ENCODE peak calls at places on chromosomes 5 and 9, in four cellular contexts. W, V, Z and K are unnamed samples.

GRCh38 chr5:162096448-162096847 is 28.9 kb downstream of the GABRG2 start:
- DNase-seq in W (no peak), V (no peak), Z (no peak), K (no peak)

GRCh38 chr9:109245300-109245897 is 75.5 kb downstream of the EPB41L4B start:
- DNase-seq in W (no peak), V (no peak), Z (no peak), K (no peak)

GRCh38 chr5:111551120-111551519 is 38.8 kb upstream of the STARD4 start:
- DNase-seq in W (no peak), V (no peak), Z (no peak), K (no peak)

GRCh38 chr9:95816716-95817115 is 58.8 kb upstream of the ERCC6L2 start:
- DNase-seq in W (no peak), V (no peak), Z (no peak), K (no peak)

GRCh38 chr9:19416143-19416542 is 7.3 kb downstream of the ACER2 start:
- DNase-seq in W (no peak), V (no peak), Z (no peak), K (no peak)

GRCh38 chr5:98187945-98188344 is 585.5 kb upstream of the RGMB start:
- DNase-seq in W (no peak), V (no peak), Z (no peak), K (no peak)

GRCh38 chr9:105930007-105930627 is 235.8 kb downstream of the TMEM38B start:
- DNase-seq in W (peak; percentile 26), V (no peak), Z (no peak), K (no peak)

GRCh38 chr9:69143291-69143690 is 30.8 kb upstream of the TJP2 start:
- DNase-seq in W (no peak), V (no peak), Z (no peak), K (no peak)

GRCh38 chr9:111400564-111400898 is 70.5 kb upstream of the OR2K2 start:
- DNase-seq in W (no peak), V (no peak), Z (no peak), K (no peak)

GRCh38 chr5:15463231-15463630 is 36.7 kb upstream of the FBXL7 start:
- DNase-seq in W (no peak), V (no peak), Z (no peak), K (no peak)

GRCh38 chr5:80282054-80282453 is 26.2 kb upstream of the SERINC5 start:
- DNase-seq in W (no peak), V (no peak), Z (no peak), K (no peak)

GRCh38 chr5:139898981-139899380 is 103.4 kb downstream of the PSD2 start:
- DNase-seq in W (no peak), V (no peak), Z (no peak), K (no peak)

GRCh38 chr5:78787763-78788162 is 139.2 kb upstream of the LHFPL2 start:
- DNase-seq in W (no peak), V (no peak), Z (no peak), K (no peak)

GRCh38 chr5:174311531-174312269 is 266.2 kb downstream of the NSG2 start:
- DNase-seq in W (peak; percentile 95), V (peak; percentile 10), Z (no peak), K (peak; percentile 61)

GRCh38 chr9:79572891-79573696 is 1.3 kb downstream of the TLE4 start:
- DNase-seq in W (peak; percentile 62), V (no peak), Z (no peak), K (peak; percentile 4)

GRCh38 chr5:3596261-3596825 is 711 bp downstream of the IRX1 start:
- DNase-seq in W (peak; percentile 28), V (no peak), Z (no peak), K (no peak)

GRCh38 chr5:65835191-65835590 is 91.2 kb upstream of the ERBIN start:
- DNase-seq in W (no peak), V (no peak), Z (no peak), K (no peak)

GRCh38 chr5:145752947-145753346 is 82.2 kb downstream of the PRELID2 start:
- DNase-seq in W (no peak), V (no peak), Z (no peak), K (no peak)

GRCh38 chr5:115749016-115749415 is 67.4 kb downstream of the CDO1 start:
- DNase-seq in W (no peak), V (no peak), Z (no peak), K (peak; percentile 11)

GRCh38 chr9:118896356-118897000 is 472.8 kb downstream of the BRINP1 start:
- DNase-seq in W (peak; percentile 33), V (no peak), Z (no peak), K (no peak)

GRCh38 chr9:131395027-131395744 is 1.3 kb downstream of the PRRC2B start:
- DNase-seq in W (no peak), V (no peak), Z (peak; percentile 26), K (no peak)

GRCh38 chr5:168433982-168434381 is 52.3 kb upstream of the RARS1 start:
- DNase-seq in W (peak; percentile 66), V (no peak), Z (no peak), K (no peak)

GRCh38 chr9:3246231-3246630 is 279.6 kb downstream of the RFX3 start:
- DNase-seq in W (no peak), V (no peak), Z (no peak), K (no peak)

GRCh38 chr5:163248856-163249255 is 188.5 kb upstream of the CCNG1 start:
- DNase-seq in W (no peak), V (no peak), Z (no peak), K (no peak)

GRCh38 chr9:13387668-13388124 is 108.2 kb upstream of the MPDZ start:
- DNase-seq in W (no peak), V (no peak), Z (no peak), K (no peak)

GRCh38 chr5:66661149-66661548 is 65.0 kb downstream of the MAST4 start:
- DNase-seq in W (no peak), V (no peak), Z (no peak), K (no peak)

GRCh38 chr5:65555266-65555665 is 7.7 kb downstream of the CENPK start:
- DNase-seq in W (no peak), V (no peak), Z (no peak), K (no peak)

GRCh38 chr5:96629774-96630173 is 32.4 kb upstream of the CAST start:
- DNase-seq in W (no peak), V (peak; percentile 7), Z (no peak), K (peak; percentile 61)

DNA sequence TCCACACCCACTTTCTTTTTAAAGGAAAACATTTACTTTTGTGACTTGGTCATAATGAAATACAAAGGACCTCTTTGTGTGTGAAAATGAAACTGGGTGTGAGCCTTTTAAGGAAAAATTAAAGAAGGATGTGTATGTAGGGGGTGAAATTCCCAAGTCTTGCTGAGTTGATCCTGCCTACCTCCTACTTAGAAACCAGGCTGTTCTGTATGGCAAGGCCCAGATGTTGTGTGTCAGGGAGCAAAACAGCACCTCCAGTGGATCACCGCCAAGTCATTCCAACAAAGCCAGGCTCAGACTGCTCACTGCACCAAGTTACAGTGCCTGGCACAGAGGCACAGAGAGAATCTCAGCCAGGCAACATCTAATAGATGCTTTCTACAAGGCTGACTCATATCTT is 198.5 kb upstream of the FBN2 start:
- DNase-seq in W (no peak), V (no peak), Z (no peak), K (no peak)
- H3K4me3 ChIP-seq in W (no peak overlapping the region), V (no peak overlapping the region), Z (no peak overlapping the region), K (no peak overlapping the region)

GRCh38 chr9:71253021-71253420 is 131.6 kb upstream of the TRPM3 start:
- DNase-seq in W (no peak), V (no peak), Z (no peak), K (no peak)
- TF ChIP-seq PBX3 in W (no peak), V (no peak), Z (no peak), K (no peak)

GRCh38 chr9:114552716-114553115 is 34.9 kb upstream of the ATP6V1G1 start:
- DNase-seq in W (no peak), V (no peak), Z (no peak), K (no peak)
- H3K4me3 ChIP-seq in W (no peak overlapping the region), V (no peak overlapping the region), Z (no peak overlapping the region), K (no peak overlapping the region)

GRCh38 chr9:87869082-87869481 is 13.6 kb upstream of the SPATA31E1 start:
- DNase-seq in W (no peak), V (no peak), Z (no peak), K (no peak)
- TF ChIP-seq PBX3 in W (no peak), V (no peak), Z (no peak), K (no peak)

DNA sequence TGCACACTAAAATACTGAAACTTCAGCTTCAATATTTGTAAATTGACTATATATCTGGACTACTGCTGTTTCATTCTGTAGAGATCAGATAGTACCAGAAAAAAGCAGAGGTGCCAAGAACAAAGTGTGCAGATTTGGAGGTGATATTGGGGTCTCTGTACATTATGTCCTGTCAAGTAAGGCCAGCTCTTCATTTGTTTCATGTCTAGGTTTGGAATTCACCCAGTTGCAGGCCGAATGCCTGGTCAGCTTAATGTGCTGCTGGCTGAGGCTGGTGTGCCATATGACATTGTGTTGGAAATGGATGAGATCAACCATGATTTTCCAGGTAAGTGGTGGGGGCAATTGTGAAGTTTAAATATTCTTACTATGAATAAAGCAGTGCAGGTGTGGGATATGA is 96.9 kb downstream of the NNT start:
- DNase-seq in W (no peak), V (no peak), Z (no peak), K (no peak)
- H3K4me3 ChIP-seq in W (no peak overlapping the region), V (no peak overlapping the region), Z (no peak overlapping the region), K (no peak overlapping the region)

GRCh38 chr5:1005904-1006655 is 2.5 kb upstream of the NKD2 start:
- DNase-seq in W (no peak), V (no peak), Z (no peak), K (no peak)
- TF ChIP-seq PBX3 in W (no peak), V (no peak), Z (no peak), K (no peak)

GRCh38 chr5:1138445-1139207 is 26.8 kb upstream of the SLC12A7 start:
- DNase-seq in W (no peak), V (peak; percentile 83), Z (no peak), K (no peak)

GRCh38 chr5:1135696-1136525 is 24.0 kb upstream of the SLC12A7 start:
- DNase-seq in W (no peak), V (peak; percentile 62), Z (no peak), K (no peak)

GRCh38 chr5:1139366-1139765 is 27.5 kb upstream of the SLC12A7 start:
- DNase-seq in W (no peak), V (no peak), Z (no peak), K (no peak)

GRCh38 chr5:1136814-1137213 is 25.0 kb upstream of the SLC12A7 start:
- DNase-seq in W (no peak), V (no peak), Z (no peak), K (no peak)

DNA sequence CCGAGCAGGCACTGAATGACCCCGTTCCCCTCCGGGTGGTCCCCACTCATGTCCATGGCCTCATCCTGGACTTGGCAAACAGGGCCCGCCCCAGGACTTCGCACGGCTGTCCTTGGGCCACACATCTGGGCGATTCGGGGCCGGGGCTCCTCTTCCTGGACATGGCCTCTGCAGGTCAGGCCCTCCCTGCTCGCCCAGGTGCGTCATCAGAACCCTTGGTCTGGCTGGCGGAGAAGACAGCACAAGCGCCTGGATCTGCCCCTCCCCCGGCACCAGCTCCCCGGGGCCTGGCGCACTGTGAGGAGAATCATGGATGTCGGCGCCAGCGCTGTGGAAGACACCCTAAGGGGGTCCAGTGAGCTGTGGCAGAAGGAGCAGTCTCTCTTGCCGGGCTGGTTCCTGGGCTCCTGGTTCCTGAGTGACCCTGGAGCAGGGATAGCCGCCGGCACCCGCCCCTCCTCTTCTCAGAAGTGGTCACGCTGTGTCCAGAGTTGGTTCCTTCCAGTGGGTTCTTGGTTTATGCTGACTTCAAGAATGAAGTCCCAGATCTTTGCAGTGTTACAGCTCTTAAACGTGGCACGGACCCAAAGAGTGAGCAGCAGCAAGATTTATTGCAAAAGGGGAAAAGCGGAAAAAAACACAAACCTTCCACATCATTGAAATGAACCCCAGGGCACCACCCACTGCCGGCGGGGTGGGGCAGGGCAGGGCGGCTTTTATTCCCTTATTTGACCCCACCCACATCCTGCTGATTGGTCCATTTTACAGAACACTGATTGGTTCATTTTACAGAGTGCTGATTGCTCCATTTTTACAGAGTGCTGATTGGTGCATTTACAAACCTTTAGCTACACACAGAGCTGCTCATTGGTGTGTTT is 25.9 kb upstream of the SLC12A7 start:
- DNase-seq in W (no peak), V (no peak), Z (no peak), K (peak; percentile 36)
- H3K4me3 ChIP-seq in W (no peak overlapping the region), V (no peak overlapping the region), Z (no peak overlapping the region), K (no peak overlapping the region)